ENCODE peak calls at places on chromosomes 7 and 10, in ten cellular contexts. One of them, this sample, is unnamed.

GRCh38 chr10:5840314-5841307 is 27.4 kb upstream of the GDI2 start:
- DNase-seq in tibial artery: no peak
- DNase-seq in fibroblast of lung: peak; percentile 25
- DNase-seq in adrenal gland: peak; percentile 29
- DNase-seq in psoas muscle: peak; percentile 85
- DNase-seq in gastrocnemius medialis: peak; percentile 13
- DNase-seq in astrocyte of the spinal cord: peak; percentile 43
- DNase-seq in thyroid gland: no peak
- DNase-seq in Calu3: no peak
- DNase-seq in uterus: no peak
- DNase-seq in this sample: peak; percentile 85

GRCh38 chr10:31602541-31603244 is 283.7 kb downstream of the ZEB1 start:
- DNase-seq in Calu3: no peak
- DNase-seq in uterus: peak; percentile 90
- DNase-seq in fibroblast of lung: peak; percentile 77
- DNase-seq in thyroid gland: peak; percentile 70
- DNase-seq in gastrocnemius medialis: peak; percentile 91
- DNase-seq in tibial artery: peak; percentile 95
- DNase-seq in astrocyte of the spinal cord: peak; percentile 74
- DNase-seq in adrenal gland: peak; percentile 88
- DNase-seq in psoas muscle: peak; percentile 95
- DNase-seq in this sample: no peak

GRCh38 chr10:88687853-88688467 is 18.1 kb upstream of the LIPK start:
- DNase-seq in psoas muscle: no peak
- DNase-seq in tibial artery: no peak
- DNase-seq in adrenal gland: no peak
- DNase-seq in thyroid gland: no peak
- DNase-seq in fibroblast of lung: peak; percentile 17
- DNase-seq in astrocyte of the spinal cord: peak; percentile 36
- DNase-seq in Calu3: no peak
- DNase-seq in uterus: no peak
- DNase-seq in gastrocnemius medialis: no peak
- DNase-seq in this sample: peak; percentile 36

GRCh38 chr7:17103170-17103569 is 195.3 kb upstream of the AHR start:
- DNase-seq in psoas muscle: no peak
- DNase-seq in tibial artery: no peak
- DNase-seq in fibroblast of lung: no peak
- DNase-seq in Calu3: no peak
- DNase-seq in astrocyte of the spinal cord: no peak
- DNase-seq in adrenal gland: no peak
- DNase-seq in gastrocnemius medialis: no peak
- DNase-seq in thyroid gland: no peak
- DNase-seq in uterus: no peak
- DNase-seq in this sample: no peak

GRCh38 chr7:128201067-128201689 is 39.9 kb upstream of the LEP start:
- DNase-seq in gastrocnemius medialis: no peak
- DNase-seq in uterus: no peak
- DNase-seq in tibial artery: no peak
- DNase-seq in fibroblast of lung: no peak
- DNase-seq in adrenal gland: no peak
- DNase-seq in Calu3: no peak
- DNase-seq in psoas muscle: no peak
- DNase-seq in thyroid gland: no peak
- DNase-seq in astrocyte of the spinal cord: no peak
- DNase-seq in this sample: no peak

GRCh38 chr10:126478600-126478999 is 90.3 kb upstream of the ADAM12 start:
- DNase-seq in psoas muscle: no peak
- DNase-seq in astrocyte of the spinal cord: no peak
- DNase-seq in gastrocnemius medialis: no peak
- DNase-seq in tibial artery: no peak
- DNase-seq in fibroblast of lung: no peak
- DNase-seq in thyroid gland: no peak
- DNase-seq in Calu3: no peak
- DNase-seq in adrenal gland: no peak
- DNase-seq in uterus: no peak
- DNase-seq in this sample: no peak

GRCh38 chr7:45721949-45722598 is 147.9 kb downstream of the ADCY1 start:
- DNase-seq in adrenal gland: no peak
- DNase-seq in tibial artery: no peak
- DNase-seq in gastrocnemius medialis: no peak
- DNase-seq in psoas muscle: no peak
- DNase-seq in fibroblast of lung: no peak
- DNase-seq in Calu3: no peak
- DNase-seq in uterus: no peak
- DNase-seq in astrocyte of the spinal cord: no peak
- DNase-seq in thyroid gland: no peak
- DNase-seq in this sample: no peak

GRCh38 chr10:59907918-59908807 is 1.8 kb upstream of the CCDC6 start:
- DNase-seq in psoas muscle: no peak
- DNase-seq in tibial artery: peak; percentile 81
- DNase-seq in adrenal gland: peak; percentile 78
- DNase-seq in uterus: peak; percentile 78
- DNase-seq in thyroid gland: peak; percentile 79
- DNase-seq in fibroblast of lung: peak; percentile 91
- DNase-seq in gastrocnemius medialis: peak; percentile 50
- DNase-seq in Calu3: peak; percentile 72
- DNase-seq in astrocyte of the spinal cord: peak; percentile 96
- DNase-seq in this sample: peak; percentile 45

GRCh38 chr7:112023786-112024185 is 182.4 kb downstream of the DOCK4 start:
- DNase-seq in tibial artery: no peak
- DNase-seq in Calu3: no peak
- DNase-seq in thyroid gland: no peak
- DNase-seq in uterus: no peak
- DNase-seq in gastrocnemius medialis: no peak
- DNase-seq in adrenal gland: no peak
- DNase-seq in psoas muscle: no peak
- DNase-seq in fibroblast of lung: no peak
- DNase-seq in astrocyte of the spinal cord: no peak
- DNase-seq in this sample: no peak

GRCh38 chr7:39321909-39322498 is 244.2 kb upstream of the YAE1 start:
- DNase-seq in uterus: no peak
- DNase-seq in psoas muscle: no peak
- DNase-seq in tibial artery: no peak
- DNase-seq in astrocyte of the spinal cord: no peak
- DNase-seq in gastrocnemius medialis: no peak
- DNase-seq in Calu3: no peak
- DNase-seq in adrenal gland: no peak
- DNase-seq in thyroid gland: no peak
- DNase-seq in fibroblast of lung: no peak
- DNase-seq in this sample: no peak

GRCh38 chr7:70434376-70434775 is 697.6 kb upstream of the GALNT17 start:
- DNase-seq in tibial artery: no peak
- DNase-seq in psoas muscle: no peak
- DNase-seq in Calu3: no peak
- DNase-seq in gastrocnemius medialis: no peak
- DNase-seq in fibroblast of lung: no peak
- DNase-seq in uterus: no peak
- DNase-seq in thyroid gland: no peak
- DNase-seq in adrenal gland: no peak
- DNase-seq in astrocyte of the spinal cord: no peak
- DNase-seq in this sample: no peak
- TF ChIP-seq CTCF in tibial artery: no peak
- TF ChIP-seq CTCF in psoas muscle: no peak
- TF ChIP-seq CTCF in Calu3: no peak
- TF ChIP-seq CTCF in gastrocnemius medialis: no peak
- TF ChIP-seq CTCF in fibroblast of lung: peak; percentile 9
- TF ChIP-seq CTCF in uterus: no peak
- TF ChIP-seq CTCF in thyroid gland: no peak
- TF ChIP-seq CTCF in adrenal gland: no peak
- TF ChIP-seq CTCF in astrocyte of the spinal cord: no peak
- TF ChIP-seq CTCF in this sample: peak; percentile 21

GRCh38 chr10:28302668-28303488 is at the start of gene MPP7:
- DNase-seq in thyroid gland: peak; percentile 97
- DNase-seq in gastrocnemius medialis: peak; percentile 95
- DNase-seq in psoas muscle: peak; percentile 97
- DNase-seq in Calu3: peak; percentile 95
- DNase-seq in fibroblast of lung: peak; percentile 99
- DNase-seq in tibial artery: peak; percentile 96
- DNase-seq in uterus: peak; percentile 95
- DNase-seq in adrenal gland: peak; percentile 97
- DNase-seq in astrocyte of the spinal cord: peak; percentile 98
- DNase-seq in this sample: peak; percentile 93

GRCh38 chr10:28304032-28304571 is 1.2 kb upstream of the MPP7 start:
- DNase-seq in adrenal gland: no peak
- DNase-seq in psoas muscle: no peak
- DNase-seq in astrocyte of the spinal cord: no peak
- DNase-seq in thyroid gland: no peak
- DNase-seq in fibroblast of lung: no peak
- DNase-seq in Calu3: no peak
- DNase-seq in gastrocnemius medialis: no peak
- DNase-seq in uterus: no peak
- DNase-seq in tibial artery: no peak
- DNase-seq in this sample: no peak

GRCh38 chr10:28296023-28296422 is 6.8 kb downstream of the MPP7 start:
- DNase-seq in fibroblast of lung: no peak
- DNase-seq in uterus: no peak
- DNase-seq in psoas muscle: no peak
- DNase-seq in gastrocnemius medialis: no peak
- DNase-seq in thyroid gland: no peak
- DNase-seq in Calu3: no peak
- DNase-seq in adrenal gland: no peak
- DNase-seq in tibial artery: no peak
- DNase-seq in astrocyte of the spinal cord: no peak
- DNase-seq in this sample: no peak

GRCh38 chr10:28302012-28302667 is 724 bp downstream of the MPP7 start:
- DNase-seq in psoas muscle: no peak
- DNase-seq in Calu3: no peak
- DNase-seq in thyroid gland: peak; percentile 74
- DNase-seq in tibial artery: peak; percentile 62
- DNase-seq in astrocyte of the spinal cord: peak; percentile 10
- DNase-seq in fibroblast of lung: peak; percentile 42
- DNase-seq in uterus: peak; percentile 56
- DNase-seq in adrenal gland: no peak
- DNase-seq in gastrocnemius medialis: peak; percentile 28
- DNase-seq in this sample: no peak

DNA sequence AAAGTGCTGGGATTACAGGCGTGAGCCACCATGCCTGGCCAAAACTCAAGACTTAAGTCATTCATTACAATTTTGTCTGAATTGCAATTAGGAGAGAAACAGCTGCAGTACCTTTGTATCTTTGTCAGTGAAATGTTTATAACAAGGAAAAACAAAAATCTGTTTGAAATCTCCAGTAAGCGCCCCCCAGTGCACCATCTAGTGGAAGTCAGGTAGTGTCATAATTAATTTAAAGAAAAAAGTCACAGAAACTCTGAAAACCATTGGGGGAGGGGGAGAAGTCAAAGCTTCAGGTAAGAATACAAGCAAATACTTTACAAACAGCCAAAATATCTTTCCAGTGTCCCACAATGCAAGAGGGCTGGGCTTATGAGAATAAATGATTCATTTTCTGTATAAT is 2.8 kb downstream of the MPP7 start:
- DNase-seq in adrenal gland: no peak
- DNase-seq in uterus: no peak
- DNase-seq in astrocyte of the spinal cord: no peak
- DNase-seq in tibial artery: no peak
- DNase-seq in gastrocnemius medialis: no peak
- DNase-seq in Calu3: no peak
- DNase-seq in fibroblast of lung: no peak
- DNase-seq in psoas muscle: no peak
- DNase-seq in thyroid gland: no peak
- DNase-seq in this sample: no peak
- TF ChIP-seq CTCF in adrenal gland: no peak
- TF ChIP-seq CTCF in uterus: peak; percentile 12
- TF ChIP-seq CTCF in astrocyte of the spinal cord: peak; percentile 30
- TF ChIP-seq CTCF in tibial artery: peak; percentile 7
- TF ChIP-seq CTCF in gastrocnemius medialis: no peak
- TF ChIP-seq CTCF in Calu3: no peak
- TF ChIP-seq CTCF in fibroblast of lung: peak; percentile 4
- TF ChIP-seq CTCF in psoas muscle: no peak
- TF ChIP-seq CTCF in thyroid gland: no peak
- TF ChIP-seq CTCF in this sample: no peak

DNA sequence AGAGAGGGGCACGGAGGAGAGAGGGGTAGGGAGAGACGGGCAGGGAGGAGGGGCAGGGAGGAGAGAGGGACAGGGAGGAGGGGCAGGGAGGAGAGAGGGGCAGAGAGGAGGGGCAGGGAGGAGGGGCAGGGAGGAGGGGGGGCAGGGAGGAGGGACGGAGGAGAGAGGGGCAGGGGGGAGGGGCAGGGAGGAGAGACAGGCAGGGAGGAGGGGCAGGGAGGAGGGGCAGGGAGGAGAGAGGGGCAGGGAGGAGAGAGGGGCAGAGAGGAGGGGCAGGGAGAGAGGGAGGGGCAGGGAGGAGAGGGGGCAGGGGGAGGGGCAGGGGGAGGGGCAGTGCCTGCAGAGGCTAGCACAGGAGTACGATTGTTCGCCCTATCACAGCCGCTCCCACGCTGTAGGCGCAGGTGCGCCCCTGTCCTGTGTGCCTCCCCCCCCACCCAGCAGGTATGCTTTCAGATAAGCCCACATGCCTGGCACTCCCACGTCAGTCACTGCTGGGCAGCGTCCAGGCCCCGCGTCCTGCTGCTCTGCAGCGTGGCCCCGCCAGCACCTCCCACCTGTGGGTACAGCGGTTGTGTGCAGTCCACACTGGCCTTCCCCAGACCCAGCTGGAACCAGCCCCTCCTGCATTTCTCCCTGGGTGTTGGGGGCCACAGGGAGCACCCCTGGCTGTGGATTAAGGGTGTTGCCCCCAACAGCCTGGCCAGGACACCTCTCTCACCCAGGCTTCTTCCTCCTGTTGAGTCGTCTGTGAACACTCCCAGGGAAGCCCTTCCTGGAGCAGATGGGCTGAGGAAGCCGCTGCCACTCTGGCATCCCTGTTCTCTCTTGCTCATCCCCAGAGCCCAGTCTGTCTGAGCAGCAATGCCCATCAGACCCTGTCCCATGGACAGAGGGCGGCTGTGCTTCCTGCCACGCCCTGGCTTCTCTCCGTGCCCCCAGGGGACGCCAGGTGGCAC is 10.8 kb downstream of the NKX6-2 start:
- DNase-seq in gastrocnemius medialis: no peak
- DNase-seq in psoas muscle: no peak
- DNase-seq in tibial artery: no peak
- DNase-seq in adrenal gland: no peak
- DNase-seq in thyroid gland: no peak
- DNase-seq in uterus: no peak
- DNase-seq in astrocyte of the spinal cord: no peak
- DNase-seq in fibroblast of lung: peak; percentile 11
- DNase-seq in Calu3: no peak
- DNase-seq in this sample: no peak
- TF ChIP-seq CTCF in gastrocnemius medialis: no peak
- TF ChIP-seq CTCF in psoas muscle: no peak
- TF ChIP-seq CTCF in tibial artery: no peak
- TF ChIP-seq CTCF in adrenal gland: no peak
- TF ChIP-seq CTCF in thyroid gland: no peak
- TF ChIP-seq CTCF in uterus: no peak
- TF ChIP-seq CTCF in astrocyte of the spinal cord: no peak
- TF ChIP-seq CTCF in fibroblast of lung: no peak
- TF ChIP-seq CTCF in Calu3: no peak
- TF ChIP-seq CTCF in this sample: no peak

DNA sequence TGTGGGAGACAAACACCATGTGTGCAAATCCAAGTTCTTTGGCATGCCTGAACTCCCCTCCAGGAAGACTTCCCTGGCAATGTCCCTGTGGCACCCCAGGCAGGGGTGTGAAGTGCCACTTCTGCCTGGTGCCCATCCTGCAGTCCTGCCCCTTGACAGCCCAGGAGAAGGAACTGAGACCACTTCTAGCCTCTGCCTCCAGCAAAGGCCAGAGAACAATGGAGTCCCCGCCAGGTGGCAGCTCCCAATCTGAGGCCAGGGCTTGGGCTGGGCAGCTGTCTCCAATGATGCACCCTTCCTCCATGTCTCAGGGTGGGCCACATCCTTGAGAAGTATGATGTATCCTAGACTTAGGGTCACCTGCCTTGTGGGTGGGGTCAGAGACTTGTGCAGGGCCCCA is 5.4 kb downstream of the FXYD4 start:
- DNase-seq in astrocyte of the spinal cord: no peak
- DNase-seq in tibial artery: no peak
- DNase-seq in thyroid gland: no peak
- DNase-seq in psoas muscle: no peak
- DNase-seq in fibroblast of lung: no peak
- DNase-seq in gastrocnemius medialis: no peak
- DNase-seq in uterus: no peak
- DNase-seq in Calu3: no peak
- DNase-seq in adrenal gland: no peak
- DNase-seq in this sample: no peak
- TF ChIP-seq CTCF in astrocyte of the spinal cord: no peak
- TF ChIP-seq CTCF in tibial artery: no peak
- TF ChIP-seq CTCF in thyroid gland: no peak
- TF ChIP-seq CTCF in psoas muscle: no peak
- TF ChIP-seq CTCF in fibroblast of lung: no peak
- TF ChIP-seq CTCF in gastrocnemius medialis: no peak
- TF ChIP-seq CTCF in uterus: no peak
- TF ChIP-seq CTCF in Calu3: no peak
- TF ChIP-seq CTCF in adrenal gland: no peak
- TF ChIP-seq CTCF in this sample: no peak

This sample was measured in GM13976.